ENCODE peak calls at places on chromosome 5, in ten cellular contexts. One of them, this sample, is unnamed.

GRCh38 chr5:122653087-122654017 is 121.5 kb upstream of the SNX2 start:
- DNase-seq in amniotic epithelial cell: peak
- DNase-seq in choroid plexus epithelial cell: peak
- DNase-seq in stimulated activated CD4-positive, alpha-beta T cell treated with anti-CD3 and anti-CD28 coated beads, Interleukin-12 subunit alpha, Interleukin-12 subunit beta, amount 100 ng/mL, for 4 hours: no peak
- DNase-seq in ELR: no peak
- DNase-seq in activated CD4-positive, alpha-beta T cell treated with anti-CD3 and anti-CD28 coated beads, Interleukin-2, amount 50 U/mL, for 1 hour: no peak
- DNase-seq in lower lobe of right lung: no peak
- DNase-seq in ELF-1: no peak
- DNase-seq in hepatocyte: no peak
- DNase-seq in mammary epithelial cell: peak
- DNase-seq in this sample: no peak

GRCh38 chr5:11482011-11482410 is 422.2 kb downstream of the CTNND2 start:
- DNase-seq in mammary epithelial cell: no peak
- DNase-seq in hepatocyte: no peak
- DNase-seq in amniotic epithelial cell: no peak
- DNase-seq in stimulated activated CD4-positive, alpha-beta T cell treated with anti-CD3 and anti-CD28 coated beads, Interleukin-12 subunit alpha, Interleukin-12 subunit beta, amount 100 ng/mL, for 4 hours: no peak
- DNase-seq in lower lobe of right lung: no peak
- DNase-seq in ELR: no peak
- DNase-seq in ELF-1: no peak
- DNase-seq in choroid plexus epithelial cell: no peak
- DNase-seq in activated CD4-positive, alpha-beta T cell treated with anti-CD3 and anti-CD28 coated beads, Interleukin-2, amount 50 U/mL, for 1 hour: no peak
- DNase-seq in this sample: no peak

GRCh38 chr5:73591698-73592501 is 26.4 kb downstream of the UTP15 start:
- DNase-seq in mammary epithelial cell: peak
- DNase-seq in ELF-1: peak
- DNase-seq in activated CD4-positive, alpha-beta T cell treated with anti-CD3 and anti-CD28 coated beads, Interleukin-2, amount 50 U/mL, for 1 hour: no peak
- DNase-seq in ELR: peak
- DNase-seq in hepatocyte: peak
- DNase-seq in lower lobe of right lung: no peak
- DNase-seq in stimulated activated CD4-positive, alpha-beta T cell treated with anti-CD3 and anti-CD28 coated beads, Interleukin-12 subunit alpha, Interleukin-12 subunit beta, amount 100 ng/mL, for 4 hours: no peak
- DNase-seq in choroid plexus epithelial cell: peak
- DNase-seq in amniotic epithelial cell: peak
- DNase-seq in this sample: no peak

GRCh38 chr5:127561254-127561653 is 43.8 kb downstream of the PRRC1 start:
- DNase-seq in amniotic epithelial cell: peak
- DNase-seq in choroid plexus epithelial cell: peak
- DNase-seq in activated CD4-positive, alpha-beta T cell treated with anti-CD3 and anti-CD28 coated beads, Interleukin-2, amount 50 U/mL, for 1 hour: no peak
- DNase-seq in lower lobe of right lung: no peak
- DNase-seq in stimulated activated CD4-positive, alpha-beta T cell treated with anti-CD3 and anti-CD28 coated beads, Interleukin-12 subunit alpha, Interleukin-12 subunit beta, amount 100 ng/mL, for 4 hours: no peak
- DNase-seq in ELF-1: no peak
- DNase-seq in mammary epithelial cell: peak
- DNase-seq in hepatocyte: no peak
- DNase-seq in ELR: peak
- DNase-seq in this sample: no peak

GRCh38 chr5:135060021-135060420 is 26.0 kb upstream of the PITX1 start:
- DNase-seq in mammary epithelial cell: no peak
- DNase-seq in hepatocyte: no peak
- DNase-seq in ELF-1: no peak
- DNase-seq in lower lobe of right lung: no peak
- DNase-seq in activated CD4-positive, alpha-beta T cell treated with anti-CD3 and anti-CD28 coated beads, Interleukin-2, amount 50 U/mL, for 1 hour: no peak
- DNase-seq in amniotic epithelial cell: no peak
- DNase-seq in ELR: no peak
- DNase-seq in choroid plexus epithelial cell: no peak
- DNase-seq in stimulated activated CD4-positive, alpha-beta T cell treated with anti-CD3 and anti-CD28 coated beads, Interleukin-12 subunit alpha, Interleukin-12 subunit beta, amount 100 ng/mL, for 4 hours: no peak
- DNase-seq in this sample: no peak

GRCh38 chr5:76137887-76138542 is 54.8 kb downstream of the SV2C start:
- DNase-seq in ELF-1: no peak
- DNase-seq in lower lobe of right lung: no peak
- DNase-seq in amniotic epithelial cell: no peak
- DNase-seq in hepatocyte: no peak
- DNase-seq in ELR: no peak
- DNase-seq in choroid plexus epithelial cell: no peak
- DNase-seq in mammary epithelial cell: no peak
- DNase-seq in stimulated activated CD4-positive, alpha-beta T cell treated with anti-CD3 and anti-CD28 coated beads, Interleukin-12 subunit alpha, Interleukin-12 subunit beta, amount 100 ng/mL, for 4 hours: no peak
- DNase-seq in activated CD4-positive, alpha-beta T cell treated with anti-CD3 and anti-CD28 coated beads, Interleukin-2, amount 50 U/mL, for 1 hour: no peak
- DNase-seq in this sample: no peak

GRCh38 chr5:113487411-113487778 is 858 bp downstream of the MCC start:
- DNase-seq in stimulated activated CD4-positive, alpha-beta T cell treated with anti-CD3 and anti-CD28 coated beads, Interleukin-12 subunit alpha, Interleukin-12 subunit beta, amount 100 ng/mL, for 4 hours: no peak
- DNase-seq in hepatocyte: peak
- DNase-seq in ELR: peak
- DNase-seq in lower lobe of right lung: no peak
- DNase-seq in ELF-1: peak
- DNase-seq in choroid plexus epithelial cell: peak
- DNase-seq in mammary epithelial cell: peak
- DNase-seq in amniotic epithelial cell: no peak
- DNase-seq in activated CD4-positive, alpha-beta T cell treated with anti-CD3 and anti-CD28 coated beads, Interleukin-2, amount 50 U/mL, for 1 hour: no peak
- DNase-seq in this sample: no peak

GRCh38 chr5:59766394-59766793 is 127.1 kb downstream of the PDE4D start:
- DNase-seq in amniotic epithelial cell: peak
- DNase-seq in choroid plexus epithelial cell: peak
- DNase-seq in mammary epithelial cell: no peak
- DNase-seq in stimulated activated CD4-positive, alpha-beta T cell treated with anti-CD3 and anti-CD28 coated beads, Interleukin-12 subunit alpha, Interleukin-12 subunit beta, amount 100 ng/mL, for 4 hours: no peak
- DNase-seq in hepatocyte: peak
- DNase-seq in lower lobe of right lung: peak
- DNase-seq in ELF-1: no peak
- DNase-seq in activated CD4-positive, alpha-beta T cell treated with anti-CD3 and anti-CD28 coated beads, Interleukin-2, amount 50 U/mL, for 1 hour: no peak
- DNase-seq in ELR: no peak
- DNase-seq in this sample: no peak

GRCh38 chr5:177495243-177496060 is 2.0 kb downstream of the PDLIM7 start:
- DNase-seq in lower lobe of right lung: no peak
- DNase-seq in hepatocyte: peak
- DNase-seq in activated CD4-positive, alpha-beta T cell treated with anti-CD3 and anti-CD28 coated beads, Interleukin-2, amount 50 U/mL, for 1 hour: no peak
- DNase-seq in choroid plexus epithelial cell: peak
- DNase-seq in stimulated activated CD4-positive, alpha-beta T cell treated with anti-CD3 and anti-CD28 coated beads, Interleukin-12 subunit alpha, Interleukin-12 subunit beta, amount 100 ng/mL, for 4 hours: no peak
- DNase-seq in ELF-1: peak
- DNase-seq in ELR: peak
- DNase-seq in amniotic epithelial cell: peak
- DNase-seq in mammary epithelial cell: peak
- DNase-seq in this sample: no peak

GRCh38 chr5:37789991-37790390 is 49.9 kb downstream of the GDNF start:
- DNase-seq in ELR: peak
- DNase-seq in mammary epithelial cell: peak
- DNase-seq in activated CD4-positive, alpha-beta T cell treated with anti-CD3 and anti-CD28 coated beads, Interleukin-2, amount 50 U/mL, for 1 hour: no peak
- DNase-seq in stimulated activated CD4-positive, alpha-beta T cell treated with anti-CD3 and anti-CD28 coated beads, Interleukin-12 subunit alpha, Interleukin-12 subunit beta, amount 100 ng/mL, for 4 hours: no peak
- DNase-seq in amniotic epithelial cell: peak
- DNase-seq in ELF-1: no peak
- DNase-seq in choroid plexus epithelial cell: peak
- DNase-seq in hepatocyte: no peak
- DNase-seq in lower lobe of right lung: no peak
- DNase-seq in this sample: no peak

GRCh38 chr5:124658867-124659557 is 87.4 kb downstream of the ZNF608 start:
- DNase-seq in choroid plexus epithelial cell: no peak
- DNase-seq in ELR: no peak
- DNase-seq in lower lobe of right lung: no peak
- DNase-seq in ELF-1: no peak
- DNase-seq in activated CD4-positive, alpha-beta T cell treated with anti-CD3 and anti-CD28 coated beads, Interleukin-2, amount 50 U/mL, for 1 hour: no peak
- DNase-seq in stimulated activated CD4-positive, alpha-beta T cell treated with anti-CD3 and anti-CD28 coated beads, Interleukin-12 subunit alpha, Interleukin-12 subunit beta, amount 100 ng/mL, for 4 hours: no peak
- DNase-seq in hepatocyte: no peak
- DNase-seq in amniotic epithelial cell: no peak
- DNase-seq in mammary epithelial cell: no peak
- DNase-seq in this sample: no peak

GRCh38 chr5:176859916-176860315 is 39.2 kb downstream of the HK3 start:
- DNase-seq in choroid plexus epithelial cell: no peak
- DNase-seq in activated CD4-positive, alpha-beta T cell treated with anti-CD3 and anti-CD28 coated beads, Interleukin-2, amount 50 U/mL, for 1 hour: no peak
- DNase-seq in mammary epithelial cell: no peak
- DNase-seq in lower lobe of right lung: no peak
- DNase-seq in ELR: no peak
- DNase-seq in amniotic epithelial cell: no peak
- DNase-seq in hepatocyte: no peak
- DNase-seq in stimulated activated CD4-positive, alpha-beta T cell treated with anti-CD3 and anti-CD28 coated beads, Interleukin-12 subunit alpha, Interleukin-12 subunit beta, amount 100 ng/mL, for 4 hours: no peak
- DNase-seq in ELF-1: no peak
- DNase-seq in this sample: no peak

GRCh38 chr5:603081-603998 is 8.8 kb upstream of the CEP72 start:
- DNase-seq in lower lobe of right lung: no peak
- DNase-seq in hepatocyte: no peak
- DNase-seq in amniotic epithelial cell: no peak
- DNase-seq in mammary epithelial cell: no peak
- DNase-seq in activated CD4-positive, alpha-beta T cell treated with anti-CD3 and anti-CD28 coated beads, Interleukin-2, amount 50 U/mL, for 1 hour: no peak
- DNase-seq in ELF-1: no peak
- DNase-seq in ELR: no peak
- DNase-seq in stimulated activated CD4-positive, alpha-beta T cell treated with anti-CD3 and anti-CD28 coated beads, Interleukin-12 subunit alpha, Interleukin-12 subunit beta, amount 100 ng/mL, for 4 hours: no peak
- DNase-seq in choroid plexus epithelial cell: no peak
- DNase-seq in this sample: no peak

GRCh38 chr5:40385544-40385943 is 294.2 kb upstream of the PTGER4 start:
- DNase-seq in hepatocyte: no peak
- DNase-seq in stimulated activated CD4-positive, alpha-beta T cell treated with anti-CD3 and anti-CD28 coated beads, Interleukin-12 subunit alpha, Interleukin-12 subunit beta, amount 100 ng/mL, for 4 hours: no peak
- DNase-seq in activated CD4-positive, alpha-beta T cell treated with anti-CD3 and anti-CD28 coated beads, Interleukin-2, amount 50 U/mL, for 1 hour: no peak
- DNase-seq in mammary epithelial cell: peak
- DNase-seq in ELF-1: no peak
- DNase-seq in choroid plexus epithelial cell: peak
- DNase-seq in lower lobe of right lung: no peak
- DNase-seq in ELR: peak
- DNase-seq in amniotic epithelial cell: no peak
- DNase-seq in this sample: no peak

GRCh38 chr5:159630545-159630944 is 285.7 kb upstream of the ADRA1B start:
- DNase-seq in ELR: no peak
- DNase-seq in hepatocyte: no peak
- DNase-seq in choroid plexus epithelial cell: no peak
- DNase-seq in lower lobe of right lung: no peak
- DNase-seq in mammary epithelial cell: no peak
- DNase-seq in amniotic epithelial cell: no peak
- DNase-seq in ELF-1: no peak
- DNase-seq in activated CD4-positive, alpha-beta T cell treated with anti-CD3 and anti-CD28 coated beads, Interleukin-2, amount 50 U/mL, for 1 hour: no peak
- DNase-seq in stimulated activated CD4-positive, alpha-beta T cell treated with anti-CD3 and anti-CD28 coated beads, Interleukin-12 subunit alpha, Interleukin-12 subunit beta, amount 100 ng/mL, for 4 hours: no peak
- DNase-seq in this sample: no peak

GRCh38 chr5:61824396-61824795 is 481.6 kb upstream of the KIF2A start:
- DNase-seq in mammary epithelial cell: no peak
- DNase-seq in activated CD4-positive, alpha-beta T cell treated with anti-CD3 and anti-CD28 coated beads, Interleukin-2, amount 50 U/mL, for 1 hour: no peak
- DNase-seq in stimulated activated CD4-positive, alpha-beta T cell treated with anti-CD3 and anti-CD28 coated beads, Interleukin-12 subunit alpha, Interleukin-12 subunit beta, amount 100 ng/mL, for 4 hours: no peak
- DNase-seq in ELR: no peak
- DNase-seq in hepatocyte: no peak
- DNase-seq in choroid plexus epithelial cell: no peak
- DNase-seq in ELF-1: no peak
- DNase-seq in lower lobe of right lung: no peak
- DNase-seq in amniotic epithelial cell: peak
- DNase-seq in this sample: no peak